ENCODE peak calls at places on chromosome 7, in six cellular contexts. A is AG04450; W is ovary; G is PC-3; E is K562; V is CD8-positive, alpha-beta T cell. O is an unnamed sample.
A peak's percentile ranks its signal among the peaks of the same experiment; 100 is the strongest.

GRCh38 chr7:135905355-135905754 is 71.8 kb downstream of the MTPN start:
- DNase-seq in V (no peak), W (no peak), G (no peak), A (no peak), E (no peak), O (no peak)

GRCh38 chr7:111438369-111439289 is 123.7 kb downstream of the IMMP2L start:
- DNase-seq in V (no peak), A (peak; percentile 47), G (peak; percentile 52), E (peak; percentile 91), W (no peak), O (peak; percentile 32)

GRCh38 chr7:116525913-116526857 is 1.3 kb downstream of the CAV1 start:
- DNase-seq in V (peak; percentile 59), A (peak; percentile 64), W (peak; percentile 78), G (peak; percentile 85), E (peak; percentile 94), O (peak; percentile 76)

GRCh38 chr7:140455743-140456142 is 23.6 kb downstream of the MKRN1 start:
- DNase-seq in G (no peak), E (no peak), W (no peak), A (no peak), V (no peak), O (no peak)

GRCh38 chr7:39647816-39648215 is 24.4 kb downstream of the RALA start:
- DNase-seq in E (no peak), G (no peak), V (no peak), A (no peak), W (no peak), O (no peak)

GRCh38 chr7:100983451-100984187 is 14.3 kb downstream of the MUC12 start:
- DNase-seq in G (peak; percentile 87), W (no peak), E (no peak), V (no peak), A (no peak), O (no peak)

GRCh38 chr7:117872565-117873055 is 631 bp downstream of the CTTNBP2 start:
- DNase-seq in W (peak; percentile 30), E (no peak), A (no peak), G (no peak), V (no peak), O (no peak)

GRCh38 chr7:131011437-131011752 is 277.4 kb upstream of the KLF14 start:
- DNase-seq in W (no peak), E (no peak), G (no peak), A (no peak), V (no peak), O (no peak)

GRCh38 chr7:90715067-90715466 is 118.9 kb downstream of the CDK14 start:
- DNase-seq in V (no peak), A (no peak), W (no peak), E (no peak), G (no peak), O (peak; percentile 76)

GRCh38 chr7:22576941-22577927 is 77.2 kb upstream of the STEAP1B start:
- DNase-seq in W (peak; percentile 23), G (peak; percentile 93), E (no peak), A (peak; percentile 91), V (no peak), O (no peak)

GRCh38 chr7:134589491-134589941 is 40.6 kb downstream of the AKR1B15 start:
- DNase-seq in A (no peak), G (peak; percentile 87), W (no peak), V (no peak), E (no peak), O (no peak)

GRCh38 chr7:148334959-148335577 is 255.5 kb upstream of the C7orf33 start:
- DNase-seq in A (no peak), E (no peak), G (peak; percentile 41), V (no peak), W (no peak), O (no peak)

GRCh38 chr7:97858221-97858620 is 14.0 kb downstream of the ASNS start:
- DNase-seq in E (no peak), G (no peak), A (no peak), V (no peak), W (no peak), O (no peak)

GRCh38 chr7:45679516-45679915 is 105.3 kb downstream of the ADCY1 start:
- DNase-seq in V (no peak), A (no peak), E (no peak), W (no peak), G (no peak), O (no peak)

GRCh38 chr7:106178593-106179134 is 66.6 kb upstream of the SYPL1 start:
- DNase-seq in V (no peak), A (no peak), W (no peak), E (no peak), G (peak; percentile 86), O (no peak)

GRCh38 chr7:68998136-68998535 is 600.1 kb upstream of the AUTS2 start:
- DNase-seq in A (no peak), E (no peak), V (no peak), W (no peak), G (no peak), O (no peak)

GRCh38 chr7:88789480-88790064 is 6.0 kb downstream of the TEX47 start:
- DNase-seq in G (peak; percentile 60), E (no peak), W (no peak), V (no peak), A (no peak), O (peak; percentile 78)

GRCh38 chr7:45726883-45727282 is 146.0 kb downstream of the CCDC201 start:
- DNase-seq in V (no peak), A (no peak), W (no peak), G (no peak), E (no peak), O (no peak)

GRCh38 chr7:152544971-152545619 is 109.3 kb upstream of the KMT2C start:
- DNase-seq in E (no peak), G (no peak), A (no peak), W (no peak), V (no peak), O (no peak)

GRCh38 chr7:116706668-116707126 is 34.7 kb downstream of the MET start:
- DNase-seq in A (no peak), W (no peak), E (no peak), V (no peak), G (peak; percentile 85), O (no peak)

GRCh38 chr7:45583296-45583695 is 9.1 kb downstream of the ADCY1 start:
- DNase-seq in W (no peak), E (no peak), G (no peak), A (no peak), V (no peak), O (no peak)

DNA sequence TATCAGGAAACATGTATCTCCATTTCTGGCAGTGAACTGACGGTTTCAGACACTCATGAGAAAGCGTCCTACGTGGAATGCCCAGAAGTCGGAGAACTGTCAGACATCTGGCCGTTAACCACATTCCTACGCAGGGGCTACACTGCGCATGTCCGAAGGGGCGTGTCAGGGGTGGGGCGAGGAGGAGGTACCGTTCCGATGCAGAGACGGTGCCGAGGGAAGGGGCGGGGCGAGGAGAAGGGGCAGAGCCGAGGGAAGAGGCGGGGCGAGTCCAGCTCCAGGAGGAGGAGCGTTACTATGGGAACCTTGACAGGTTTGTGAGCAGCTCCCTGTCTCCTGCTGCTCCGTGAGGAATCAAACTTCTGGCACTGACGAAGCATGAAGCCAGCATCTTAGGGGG is 366.9 kb upstream of the NUPR2 start:
- DNase-seq in W (no peak), V (no peak), E (peak; percentile 15), G (no peak), A (no peak), O (no peak)
- H3K9me3 ChIP-seq in W (peaks cover 12% of the 10 kb centered on the region), V (no peaks in the 10 kb centered on the region), E (no peaks in the 10 kb centered on the region), G (peaks cover 11% of the 10 kb centered on the region), A (peaks cover 48% of the 10 kb centered on the region), O (peaks cover 20% of the 10 kb centered on the region)

DNA sequence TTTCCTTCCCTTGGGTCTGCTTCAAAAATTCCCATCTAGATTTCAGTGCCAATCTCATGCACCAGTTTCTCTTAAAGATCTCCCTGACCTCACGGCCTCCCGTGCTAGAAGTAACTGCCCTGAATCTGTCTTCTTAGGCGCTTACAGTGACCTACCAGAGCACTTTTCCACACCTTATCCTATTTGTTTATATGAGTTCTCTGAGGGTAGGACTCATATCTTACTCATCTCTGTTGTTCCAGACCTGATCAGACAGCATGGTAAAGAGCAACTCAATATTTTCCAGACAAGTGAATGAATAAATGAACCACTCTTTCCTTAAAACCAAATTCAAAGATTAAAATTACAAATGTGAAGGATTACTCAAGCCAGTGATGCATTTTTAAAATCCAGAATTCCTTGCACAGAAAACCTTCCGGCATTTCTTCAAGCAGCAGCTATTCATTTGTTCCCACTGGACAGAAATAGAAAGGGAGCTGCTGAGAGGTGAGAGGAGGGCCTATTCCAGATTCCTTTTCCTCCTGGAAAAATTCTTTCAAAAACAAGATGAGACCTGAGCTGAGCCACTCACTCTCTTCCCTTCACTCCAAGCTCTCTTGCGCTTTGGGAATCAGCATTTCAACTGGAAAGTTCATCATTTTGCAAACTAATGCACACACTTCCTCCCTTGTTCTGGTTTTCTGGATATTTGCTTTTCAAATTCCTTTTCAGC is 94.6 kb downstream of the ELMO1 start:
- DNase-seq in E (no peak), W (no peak), V (no peak), G (no peak), A (no peak), O (no peak)
- H3K27ac ChIP-seq in E (peak overlapping the region; percentile 75), W (no peak overlapping the region), V (peak overlapping the region; percentile 59), G (no peak overlapping the region), A (no peak overlapping the region), O (no peak overlapping the region)

DNA sequence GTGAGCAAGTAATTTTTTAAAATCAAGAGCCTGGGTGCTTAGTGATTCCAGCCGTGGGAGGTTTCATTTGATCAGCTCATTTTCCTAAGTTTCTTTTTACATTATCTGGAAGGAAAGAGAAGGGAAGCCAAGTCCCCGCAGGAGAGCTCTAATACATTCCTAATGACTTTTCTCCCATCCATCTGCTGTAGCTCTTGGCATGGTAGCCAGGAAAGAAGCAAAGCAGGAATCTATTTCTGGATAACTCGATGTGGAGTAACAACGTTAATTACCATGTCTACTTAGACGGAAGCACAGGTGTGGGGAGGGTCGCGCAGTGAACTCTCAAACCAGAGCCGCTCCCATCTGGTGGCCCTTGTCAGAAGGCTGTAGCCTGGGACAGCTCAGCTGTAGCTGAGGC is 121.9 kb downstream of the PAXIP1 start:
- DNase-seq in G (no peak), E (no peak), W (no peak), A (no peak), V (no peak), O (no peak)
- H3K9me3 ChIP-seq in G (no peaks in the 10 kb centered on the region), E (peaks cover 15% of the 10 kb centered on the region), W (no peaks in the 10 kb centered on the region), A (peaks cover 89% of the 10 kb centered on the region), V (no peaks in the 10 kb centered on the region), O (no peaks in the 10 kb centered on the region)

DNA sequence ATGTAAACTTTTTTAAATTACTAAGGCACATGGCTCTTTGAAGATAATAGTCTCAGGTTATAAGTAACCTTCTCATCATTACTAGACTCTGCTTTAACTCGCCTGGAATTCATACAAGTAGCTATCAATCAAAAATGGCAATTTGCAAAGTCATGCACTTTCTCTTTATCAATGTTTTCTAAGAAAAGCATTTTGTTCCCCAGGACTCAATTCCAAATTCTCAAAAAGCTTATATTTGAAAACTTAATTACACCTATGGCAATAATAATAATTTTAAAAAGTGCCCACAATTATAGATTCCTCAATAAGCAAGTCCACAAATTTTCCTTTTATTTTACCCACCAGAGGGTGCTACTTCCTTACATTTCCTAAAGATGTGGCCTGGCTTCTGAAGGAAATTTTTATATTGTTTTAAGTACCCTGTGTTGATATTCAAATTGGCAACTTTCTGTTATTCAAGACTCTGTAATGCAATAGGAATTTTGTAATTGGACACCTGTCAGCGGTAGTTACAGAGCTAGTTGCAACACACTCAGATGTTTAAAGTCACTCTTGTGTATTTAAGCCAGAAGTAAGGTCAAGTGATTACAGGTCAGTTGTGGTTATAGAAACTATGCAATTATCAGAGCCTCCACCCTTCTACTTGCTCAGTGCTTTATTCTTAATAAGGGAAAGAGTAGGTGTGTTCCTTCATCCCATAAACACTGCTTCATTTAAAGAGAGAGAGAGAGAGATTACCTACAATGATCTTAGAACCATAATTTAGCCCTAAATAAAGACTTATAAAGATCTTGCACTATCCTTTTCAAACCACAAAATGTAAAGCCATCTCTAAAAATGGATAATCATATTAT is 47.1 kb upstream of the HYAL4 start:
- DNase-seq in E (peak; percentile 28), A (peak; percentile 39), W (no peak), V (no peak), G (peak; percentile 94), O (peak; percentile 63)
- H3K27ac ChIP-seq in E (no peak overlapping the region), A (no peak overlapping the region), W (no peak overlapping the region), V (no peak overlapping the region), G (peak overlapping the region; percentile 8), O (no peak overlapping the region)

GRCh38 chr7:157561523-157561785 is 224.7 kb downstream of the DNAJB6 start:
- DNase-seq in A (no peak), G (no peak), E (no peak), V (no peak), W (no peak), O (no peak)
- H3K9me3 ChIP-seq in A (peaks cover 94% of the 10 kb centered on the region), G (no peaks in the 10 kb centered on the region), E (peaks cover 15% of the 10 kb centered on the region), V (no peaks in the 10 kb centered on the region), W (no peaks in the 10 kb centered on the region), O (no peaks in the 10 kb centered on the region)

O was measured in Karpas-422.